ENCODE peak calls at places on chromosomes 11 and 22, in nine cellular contexts. X is cardiac muscle cell, B is AG04450, C is GM23338, U is tibial nerve, Y is bronchial epithelial cell, R is PC-3, G is SK-N-SH, Z is testis. F is an unnamed sample.

GRCh38 chr11:117387992-117388765 is 60.5 kb downstream of the CEP164 start:
- DNase-seq in R (no peak), Y (no peak), Z (no peak), G (no peak), C (no peak), U (no peak), X (peak), B (peak), F (peak)

GRCh38 chr11:80086496-80087055 is 645.7 kb upstream of the TENM4 start:
- DNase-seq in G (no peak), Y (no peak), X (no peak), Z (no peak), R (no peak), B (no peak), U (no peak), C (no peak), F (no peak)

GRCh38 chr11:110305169-110306018 is 9.0 kb upstream of the RDX start:
- DNase-seq in G (peak), C (no peak), Z (no peak), B (no peak), X (peak), R (peak), Y (peak), U (no peak), F (no peak)

GRCh38 chr22:19645391-19645790 is 68.9 kb upstream of the SEPTIN5 start:
- DNase-seq in U (no peak), R (no peak), G (peak), C (peak), B (no peak), Y (no peak), X (no peak), Z (no peak), F (no peak)

GRCh38 chr11:70544774-70545625 is 146.7 kb downstream of the CTTN start:
- DNase-seq in R (peak), C (peak), G (no peak), U (no peak), X (no peak), Y (no peak), B (no peak), Z (no peak), F (no peak)

GRCh38 chr11:44755553-44756505 is 29.1 kb downstream of the TSPAN18 start:
- DNase-seq in B (no peak), Y (no peak), G (peak), X (no peak), R (no peak), U (no peak), Z (no peak), C (no peak), F (no peak)

GRCh38 chr11:859394-860131 is 16.9 kb downstream of the TSPAN4 start:
- DNase-seq in U (peak), X (peak), Y (peak), R (peak), G (peak), C (no peak), Z (peak), B (peak), F (peak)

GRCh38 chr11:70716986-70717775 is 318.9 kb downstream of the CTTN start:
- DNase-seq in G (no peak), Y (no peak), X (no peak), C (no peak), B (no peak), Z (no peak), U (no peak), R (no peak), F (no peak)

GRCh38 chr11:79437981-79438630 is 2.7 kb downstream of the TENM4 start:
- DNase-seq in U (no peak), C (peak), B (no peak), Z (peak), G (peak), Y (peak), R (no peak), X (peak), F (no peak)

GRCh38 chr11:107704432-107704831 is 7.4 kb downstream of the SLN start:
- DNase-seq in B (no peak), U (no peak), R (peak), C (no peak), Y (peak), G (no peak), X (no peak), Z (no peak), F (no peak)

GRCh38 chr11:36478700-36479329 is 31.3 kb downstream of the TRAF6 start:
- DNase-seq in Y (peak), U (no peak), B (no peak), C (peak), X (peak), Z (peak), G (peak), R (peak), F (peak)

GRCh38 chr11:66268953-66269906 is 791 bp downstream of the RAB1B start:
- DNase-seq in U (no peak), X (peak), Y (no peak), C (peak), Z (no peak), R (peak), G (peak), B (no peak), F (no peak)

GRCh38 chr22:41539146-41540005 is 4.9 kb downstream of the POLR3H start:
- DNase-seq in R (no peak), U (no peak), B (no peak), Y (no peak), G (no peak), X (no peak), Z (no peak), C (no peak), F (no peak)

GRCh38 chr11:96054870-96055705 is 131.2 kb upstream of the MTMR2 start:
- DNase-seq in G (peak), X (peak), Y (peak), C (peak), B (no peak), Z (no peak), U (no peak), R (peak), F (no peak)

GRCh38 chr22:29032584-29032983 is 29.0 kb downstream of the C22orf31 start:
- DNase-seq in R (peak), U (no peak), C (no peak), X (no peak), G (no peak), Z (no peak), Y (peak), B (no peak), F (no peak)

GRCh38 chr11:103534191-103534590 is 425.0 kb downstream of the DYNC2H1 start:
- DNase-seq in G (no peak), U (no peak), R (no peak), C (no peak), Z (no peak), X (no peak), Y (no peak), B (no peak), F (no peak)

GRCh38 chr11:128172046-128172878 is 415.1 kb downstream of the ETS1 start:
- DNase-seq in X (peak), B (peak), G (peak), R (peak), U (peak), C (peak), Y (peak), Z (peak), F (peak)

GRCh38 chr22:29848115-29848514 is 10.0 kb upstream of the ASCC2 start:
- DNase-seq in Z (no peak), B (no peak), R (no peak), U (no peak), Y (no peak), X (no peak), C (no peak), G (peak), F (no peak)

GRCh38 chr22:29689201-29689871 is 30.5 kb upstream of the CABP7 start:
- DNase-seq in G (no peak), Y (no peak), C (peak), U (no peak), B (no peak), X (no peak), Z (no peak), R (no peak), F (no peak)

GRCh38 chr22:26586556-26587325 is 3.2 kb downstream of the TPST2 start:
- DNase-seq in C (no peak), R (no peak), Y (no peak), Z (peak), X (peak), U (no peak), G (no peak), B (no peak), F (no peak)

GRCh38 chr11:59783632-59784090 is 26.9 kb downstream of the MRPL16 start:
- DNase-seq in U (no peak), Z (no peak), B (no peak), G (no peak), X (no peak), R (no peak), C (no peak), Y (no peak), F (no peak)

GRCh38 chr22:44211256-44211945 is 30.7 kb downstream of the PARVG start:
- DNase-seq in B (no peak), Y (no peak), C (no peak), G (no peak), Z (no peak), X (no peak), R (no peak), U (no peak), F (no peak)

GRCh38 chr11:123100378-123101085 is 38.6 kb upstream of the HSPA8 start:
- DNase-seq in U (no peak), Y (no peak), C (peak), Z (peak), B (no peak), R (no peak), X (peak), G (no peak), F (no peak)

GRCh38 chr11:133082453-133082781 is 449.9 kb downstream of the OPCML start:
- DNase-seq in B (no peak), U (no peak), Z (peak), G (no peak), C (peak), R (no peak), X (peak), Y (no peak), F (no peak)

GRCh38 chr11:113721462-113722066 is 15.5 kb upstream of the TMPRSS5 start:
- DNase-seq in C (no peak), B (no peak), Z (no peak), X (peak), R (no peak), G (no peak), Y (peak), U (no peak), F (peak)

GRCh38 chr11:94603587-94603986 is 36.4 kb downstream of the PIWIL4 start:
- DNase-seq in Z (no peak), U (no peak), R (no peak), Y (no peak), C (no peak), B (no peak), G (no peak), X (no peak), F (no peak)

GRCh38 chr11:48051217-48051848 is 71.0 kb downstream of the PTPRJ start:
- DNase-seq in B (no peak), Z (no peak), U (no peak), R (no peak), G (no peak), X (no peak), Y (no peak), C (no peak), F (no peak)

GRCh38 chr11:132158091-132158490 is 787.7 kb downstream of the NTM start:
- DNase-seq in R (peak), U (no peak), Z (no peak), C (peak), B (no peak), X (peak), G (no peak), Y (peak), F (no peak)

GRCh38 chr11:33982661-33983060 is 68.9 kb upstream of the CAPRIN1 start:
- DNase-seq in R (no peak), G (no peak), B (no peak), U (no peak), Z (no peak), X (no peak), C (no peak), Y (no peak), F (no peak)

GRCh38 chr11:33980896-33981295 is 70.6 kb upstream of the CAPRIN1 start:
- DNase-seq in Y (peak), G (no peak), U (no peak), R (no peak), X (peak), C (no peak), Z (no peak), B (no peak), F (no peak)

GRCh38 chr11:33987545-33987944 is 64.0 kb upstream of the CAPRIN1 start:
- DNase-seq in G (no peak), R (no peak), Z (no peak), B (no peak), U (no peak), Y (no peak), C (no peak), X (no peak), F (no peak)

GRCh38 chr11:33987975-33988580 is 63.5 kb upstream of the CAPRIN1 start:
- DNase-seq in C (peak), B (peak), Y (peak), G (peak), U (peak), R (peak), X (peak), Z (peak), F (peak)

DNA sequence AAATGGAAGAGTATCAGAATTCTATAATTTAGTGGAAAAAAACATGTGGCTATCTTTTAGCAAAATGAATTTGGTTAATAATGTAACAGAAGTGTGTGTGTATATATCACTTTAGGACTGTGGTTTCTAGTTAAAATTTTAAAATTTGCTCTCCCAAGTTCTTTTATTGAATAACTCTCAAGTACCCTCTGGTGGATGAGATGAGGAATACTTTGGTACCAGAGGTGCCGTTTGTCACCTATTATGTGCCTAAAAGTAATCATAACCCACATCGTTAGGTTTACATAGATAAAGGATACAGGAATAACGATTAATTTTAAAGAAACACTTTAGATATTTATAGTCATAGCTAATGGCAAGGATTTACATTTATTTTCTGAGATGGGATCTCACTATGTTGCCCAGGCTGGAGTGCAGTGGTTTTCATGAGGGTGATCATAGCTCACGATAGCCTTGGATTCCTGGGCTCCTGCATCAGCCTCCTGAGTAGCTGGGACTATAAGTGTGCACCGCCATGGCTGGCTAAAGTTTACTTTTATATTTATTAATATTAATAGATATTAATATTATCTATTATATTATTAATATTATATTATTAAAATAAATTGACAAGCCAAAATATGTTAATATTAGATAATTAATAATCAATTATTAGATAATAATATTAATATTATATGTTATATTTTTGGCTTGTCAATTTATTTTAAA is 66.7 kb upstream of the CAPRIN1 start:
- DNase-seq in X (no peak), Y (no peak), G (no peak), Z (no peak), C (no peak), U (no peak), B (no peak), R (peak), F (no peak)
- TF ChIP-seq CTCF in X (no peak), Y (no peak), G (peak), Z (peak), C (no peak), U (no peak), B (peak), R (peak), F (no peak)

DNA sequence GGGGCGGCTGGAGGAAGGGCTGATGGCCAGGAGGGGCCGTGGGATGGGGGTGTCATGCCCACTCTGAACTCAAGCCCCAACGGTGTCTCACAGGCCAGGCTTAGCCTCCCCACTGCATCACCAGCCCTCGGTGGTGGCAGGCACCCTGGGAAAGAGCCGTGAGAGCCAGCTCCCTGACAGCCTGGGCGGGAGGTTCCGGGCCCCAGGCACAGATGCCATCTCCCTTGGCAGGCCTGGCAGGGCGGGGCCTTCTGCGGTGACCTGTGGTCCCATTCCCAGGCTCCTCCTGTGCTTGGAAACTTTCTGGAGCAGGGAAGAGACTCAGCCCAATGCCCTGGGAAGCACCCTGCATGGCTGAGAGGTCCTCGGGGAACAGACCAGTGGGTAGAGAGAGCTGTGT is 4.8 kb downstream of the PHLDA2 start:
- DNase-seq in B (no peak), G (peak), X (no peak), Z (no peak), U (no peak), C (no peak), R (peak), Y (no peak), F (no peak)
- H3K4me3 ChIP-seq in B (no peak), G (no peak), X (no peak), Z (no peak), U (no peak), C (no peak), R (no peak), Y (no peak), F (no peak)

DNA sequence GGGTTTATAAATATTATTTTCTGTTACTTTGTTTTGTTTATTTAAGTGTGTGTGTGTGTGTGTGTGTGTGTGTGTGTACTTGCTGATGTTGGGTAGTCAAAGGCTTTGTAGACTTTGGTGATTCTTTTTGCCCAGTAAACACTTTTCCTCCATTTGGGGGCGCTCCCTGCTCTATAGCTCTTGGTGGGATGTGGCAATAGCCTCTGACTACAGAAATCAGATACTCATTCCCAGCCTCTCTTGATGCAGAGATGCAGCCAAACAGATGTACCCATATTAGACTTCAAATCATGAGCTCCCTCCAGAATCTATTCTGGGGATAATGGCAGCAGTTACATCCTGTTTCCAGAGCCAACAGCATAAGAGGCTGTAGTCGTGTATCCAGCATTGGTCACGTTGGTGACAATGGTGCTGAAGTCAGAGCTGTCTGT is 33.4 kb upstream of the APOL5 start:
- DNase-seq in Z (peak), U (no peak), R (no peak), Y (peak), B (no peak), X (peak), G (no peak), C (peak), F (peak)
- TF ChIP-seq CTCF in Z (no peak), U (no peak), R (no peak), Y (peak), B (peak), X (peak), G (no peak), C (peak), F (peak)

DNA sequence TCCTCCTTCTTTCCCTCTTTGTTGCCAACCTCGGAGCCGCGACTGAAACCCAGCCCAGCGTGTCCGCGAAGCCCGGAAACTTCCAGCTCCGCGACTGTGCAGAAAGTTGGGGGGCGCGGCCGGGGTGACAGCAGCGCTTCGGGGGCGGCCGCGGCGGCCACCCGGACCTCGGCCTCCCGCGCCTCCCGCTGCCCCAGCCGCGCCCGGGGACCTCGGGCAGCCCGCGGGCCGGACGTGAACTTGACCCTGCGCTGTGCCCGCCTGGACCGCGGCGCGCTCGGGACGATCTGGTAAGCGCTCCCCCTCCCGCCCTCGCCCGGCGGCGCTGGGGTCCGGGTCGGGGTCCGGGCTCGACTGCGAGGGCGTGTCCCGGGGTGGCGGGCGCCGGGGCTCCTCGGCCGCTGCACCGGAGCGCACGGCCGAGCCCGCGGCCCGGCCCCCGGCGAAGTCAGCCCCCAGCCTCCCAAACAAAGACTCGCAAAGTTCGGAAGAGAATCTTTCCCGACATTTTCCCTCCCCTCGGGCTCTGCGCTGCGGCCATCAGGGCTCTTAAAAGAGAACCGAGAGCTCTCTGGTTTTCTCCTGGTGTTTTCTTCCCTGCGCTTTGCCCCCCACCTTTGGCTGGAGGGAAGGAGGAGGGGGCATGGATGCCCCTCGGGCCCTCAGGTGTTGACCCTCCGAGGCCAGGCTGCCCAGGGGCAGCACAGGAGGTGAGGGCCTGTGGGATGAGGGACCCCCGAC is 67.9 kb upstream of the WNT7B start:
- DNase-seq in G (no peak), X (peak), B (no peak), R (no peak), Z (no peak), Y (no peak), C (peak), U (no peak), F (no peak)
- H3K4me3 ChIP-seq in G (no peak), X (peak), B (peak), R (peak), Z (peak), Y (peak), C (peak), U (peak), F (peak)

GRCh38 chr22:48690583-48691317 is 1136.9 kb downstream of the BRD1 start:
- DNase-seq in Y (no peak), Z (no peak), R (no peak), B (no peak), G (no peak), C (no peak), U (no peak), X (no peak), F (no peak)

GRCh38 chr22:48694296-48694883 is 1133.3 kb downstream of the BRD1 start:
- DNase-seq in Y (no peak), Z (no peak), C (no peak), U (no peak), R (no peak), G (no peak), X (no peak), B (no peak), F (no peak)

GRCh38 chr22:48691431-48691851 is 1136.2 kb downstream of the BRD1 start:
- DNase-seq in G (no peak), C (no peak), B (no peak), Z (no peak), U (no peak), Y (no peak), X (no peak), R (no peak), F (no peak)

GRCh38 chr22:48693377-48694135 is 1134.1 kb downstream of the BRD1 start:
- DNase-seq in Y (no peak), R (no peak), B (no peak), G (no peak), X (no peak), C (no peak), U (no peak), Z (no peak), F (no peak)

GRCh38 chr22:48692734-48693376 is 1134.8 kb downstream of the BRD1 start:
- DNase-seq in Z (peak), U (peak), Y (no peak), R (no peak), G (no peak), B (no peak), X (no peak), C (no peak), F (no peak)
- TF ChIP-seq CTCF in Z (no peak), U (no peak), Y (no peak), R (no peak), G (no peak), B (no peak), X (no peak), C (no peak), F (no peak)

GRCh38 chr11:18727499-18728236 is 1.7 kb upstream of the IGSF22 start:
- DNase-seq in Y (peak), C (peak), B (no peak), X (peak), G (peak), R (peak), U (no peak), Z (peak), F (no peak)

GRCh38 chr11:18723991-18724390 is 2.0 kb downstream of the IGSF22 start:
- DNase-seq in X (no peak), G (no peak), Y (no peak), U (no peak), R (no peak), B (no peak), Z (no peak), C (no peak), F (no peak)

GRCh38 chr11:18729426-18729825 is 3.4 kb upstream of the IGSF22 start:
- DNase-seq in G (no peak), Z (no peak), X (no peak), U (no peak), C (no peak), Y (no peak), R (no peak), B (no peak), F (no peak)

GRCh38 chr11:18728658-18729057 is 2.7 kb upstream of the IGSF22 start:
- DNase-seq in Z (no peak), U (no peak), R (no peak), X (no peak), G (no peak), C (no peak), B (no peak), Y (no peak), F (no peak)

GRCh38 chr11:18726040-18726439 is at the start of gene IGSF22:
- DNase-seq in X (no peak), U (no peak), B (no peak), Y (no peak), C (peak), R (no peak), Z (no peak), G (no peak), F (no peak)
- H3K4me3 ChIP-seq in X (no peak), U (no peak), B (no peak), Y (no peak), C (no peak), R (no peak), Z (no peak), G (no peak), F (no peak)

F was measured in AG09309.